ENCODE peak calls at places on chromosome 1, in ten cellular contexts. S is uterus, N is neuronal stem cell, M is fibroblast of lung, H is body of pancreas, Y is heart left ventricle, U is breast epithelium, D is PC-9, Z is ovary, B is RWPE1. W is an unnamed sample.

GRCh38 chr1:53617382-53618217 is 121.4 kb downstream of the GLIS1 start:
- DNase-seq in S (peak), N (no peak), M (peak), H (no peak), Y (no peak), U (peak), D (no peak), Z (no peak), B (no peak), W (no peak)

GRCh38 chr1:177926201-177926600 is 43.7 kb downstream of the SEC16B start:
- DNase-seq in S (no peak), N (no peak), M (peak), H (no peak), Y (no peak), U (no peak), D (no peak), Z (no peak), B (no peak), W (no peak)

GRCh38 chr1:161098161-161099068 is at the start of gene KLHDC9:
- DNase-seq in S (peak), N (peak), M (peak), H (peak), Y (peak), U (peak), D (peak), Z (peak), B (peak), W (no peak)

GRCh38 chr1:179888071-179888470 is 6.0 kb downstream of the TOR1AIP1 start:
- DNase-seq in S (no peak), N (no peak), M (no peak), H (no peak), Y (no peak), U (no peak), D (no peak), Z (no peak), B (no peak), W (no peak)

GRCh38 chr1:204288061-204288588 is 71.6 kb downstream of the PLEKHA6 start:
- DNase-seq in S (peak), N (no peak), M (peak), H (peak), Y (peak), U (peak), D (peak), Z (peak), B (peak), W (peak)

GRCh38 chr1:9557624-9558023 is 18.4 kb downstream of the SLC25A33 start:
- DNase-seq in S (no peak), N (no peak), M (no peak), H (no peak), Y (no peak), U (no peak), D (no peak), Z (no peak), B (no peak), W (no peak)

GRCh38 chr1:63112155-63112914 is 210.0 kb upstream of the FOXD3 start:
- DNase-seq in S (no peak), N (no peak), M (peak), H (peak), Y (no peak), U (no peak), D (no peak), Z (no peak), B (peak), W (peak)

GRCh38 chr1:247268390-247269045 is 12.6 kb downstream of the VN1R5 start:
- DNase-seq in S (no peak), N (no peak), M (peak), H (no peak), Y (no peak), U (no peak), D (no peak), Z (no peak), B (no peak), W (no peak)

GRCh38 chr1:199948587-199949280 is 78.8 kb upstream of the NR5A2 start:
- DNase-seq in S (no peak), N (no peak), M (peak), H (no peak), Y (no peak), U (no peak), D (no peak), Z (no peak), B (peak), W (peak)

GRCh38 chr1:6614953-6615785 is 1.6 kb downstream of the PHF13 start:
- DNase-seq in S (no peak), N (no peak), M (no peak), H (no peak), Y (no peak), U (no peak), D (no peak), Z (no peak), B (peak), W (no peak)
- H3K27ac ChIP-seq in S (peak), N (peak), M (peak), H (peak), Y (peak), U (peak), D (no peak), Z (peak), B (peak), W (peak)

DNA sequence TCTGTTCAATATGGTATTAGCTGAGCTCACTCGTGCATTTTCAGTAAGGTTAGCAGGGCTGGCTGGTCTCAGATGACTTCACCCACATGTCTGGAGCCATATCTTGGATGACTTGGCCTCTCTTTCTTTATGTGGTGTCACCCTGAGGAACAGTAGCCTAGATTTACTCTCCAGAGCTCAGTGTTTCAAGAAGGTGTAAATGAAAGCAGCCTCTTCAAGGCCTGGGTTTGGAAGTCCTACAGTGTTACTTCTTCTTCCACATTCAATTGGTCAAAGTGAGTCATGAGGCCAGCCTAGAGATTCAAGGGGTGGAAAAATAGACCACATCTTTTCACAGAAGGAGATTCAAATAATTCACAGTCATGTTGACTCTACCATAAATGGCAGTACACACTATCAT is 12.2 kb downstream of the VCAM1 start:
- DNase-seq in S (no peak), N (no peak), M (no peak), H (no peak), Y (no peak), U (no peak), D (no peak), Z (no peak), B (no peak), W (no peak)
- H3K27ac ChIP-seq in S (no peak), N (no peak), M (no peak), H (no peak), Y (no peak), U (no peak), D (no peak), Z (no peak), B (no peak), W (no peak)

GRCh38 chr1:20931930-20932436 is 144.9 kb upstream of the HP1BP3 start:
- DNase-seq in S (no peak), N (no peak), M (no peak), H (no peak), Y (no peak), U (no peak), D (no peak), Z (no peak), B (no peak), W (no peak)

GRCh38 chr1:20932437-20932977 is 145.4 kb upstream of the HP1BP3 start:
- DNase-seq in S (no peak), N (no peak), M (no peak), H (no peak), Y (no peak), U (no peak), D (no peak), Z (no peak), B (no peak), W (no peak)

GRCh38 chr1:20936621-20937020 is 149.5 kb upstream of the HP1BP3 start:
- DNase-seq in S (no peak), N (no peak), M (no peak), H (no peak), Y (no peak), U (no peak), D (no peak), Z (no peak), B (no peak), W (no peak)

GRCh38 chr1:20936216-20936615 is 149.1 kb upstream of the HP1BP3 start:
- DNase-seq in S (no peak), N (no peak), M (peak), H (no peak), Y (no peak), U (no peak), D (no peak), Z (no peak), B (no peak), W (no peak)

DNA sequence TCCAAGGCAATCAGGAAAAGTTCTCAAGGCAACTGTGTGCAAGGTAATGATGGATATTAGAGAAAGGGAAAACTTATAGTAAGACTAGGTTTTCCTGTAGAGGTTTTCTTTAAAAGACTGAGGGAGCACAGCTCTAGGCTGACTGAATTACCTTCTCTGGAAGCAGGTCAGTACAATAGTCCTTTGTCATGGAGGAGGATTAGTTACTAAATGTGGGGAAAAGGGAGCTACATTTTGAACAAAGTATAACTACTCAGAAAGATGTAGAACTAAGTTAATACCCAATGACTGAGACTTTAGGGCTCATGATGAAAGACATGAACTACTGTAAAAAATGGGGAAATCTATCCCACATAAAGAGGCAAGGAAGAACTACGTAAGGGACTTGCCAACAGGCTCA is 148.6 kb upstream of the HP1BP3 start:
- DNase-seq in S (no peak), N (no peak), M (no peak), H (no peak), Y (no peak), U (no peak), D (no peak), Z (no peak), B (no peak), W (no peak)
- H3K27ac ChIP-seq in S (no peak), N (peak), M (no peak), H (no peak), Y (no peak), U (no peak), D (no peak), Z (no peak), B (no peak), W (no peak)

DNA sequence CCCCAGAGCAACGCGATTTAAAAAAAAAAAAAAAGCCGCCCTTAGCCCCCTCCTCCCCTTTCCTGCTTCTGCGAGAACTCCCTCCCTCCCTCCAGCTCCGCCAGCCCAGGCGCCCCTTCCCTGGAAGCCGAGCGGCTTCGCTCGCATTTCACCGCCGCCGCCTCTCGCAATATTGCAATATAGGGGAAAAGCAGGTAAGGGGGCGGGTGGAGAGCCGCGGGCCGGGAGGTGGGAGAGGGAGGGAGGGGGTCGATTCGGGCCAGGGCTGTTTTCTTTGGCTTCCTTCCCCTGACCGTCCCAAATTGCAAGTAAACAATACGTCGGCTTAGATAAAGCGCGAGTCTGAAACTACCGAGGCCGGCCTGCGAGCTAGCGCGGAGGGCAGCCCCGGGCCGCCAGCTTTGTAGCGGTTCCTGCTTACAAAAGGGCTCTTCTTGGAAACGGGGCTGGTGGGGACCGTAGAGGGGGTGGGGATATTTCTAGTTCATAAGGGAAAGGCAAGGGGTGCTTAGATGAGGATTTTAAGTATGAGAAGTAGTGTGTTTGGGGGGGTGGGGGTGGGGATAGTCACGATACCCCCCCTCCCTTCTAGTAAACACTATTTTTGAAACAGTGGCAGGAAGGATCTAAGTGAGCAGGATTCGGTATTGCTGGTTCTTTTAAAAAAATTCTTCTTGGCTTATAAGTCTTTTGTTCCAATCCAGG is 523 bp downstream of the LMO4 start:
- DNase-seq in S (peak), N (no peak), M (peak), H (peak), Y (peak), U (no peak), D (peak), Z (peak), B (peak), W (no peak)
- H3K27ac ChIP-seq in S (peak), N (peak), M (peak), H (peak), Y (peak), U (peak), D (peak), Z (peak), B (peak), W (peak)

GRCh38 chr1:68974447-68974846 is 477.6 kb upstream of the DEPDC1 start:
- DNase-seq in S (no peak), N (no peak), M (no peak), H (no peak), Y (no peak), U (no peak), D (no peak), Z (no peak), B (no peak), W (no peak)

GRCh38 chr1:68973459-68974244 is 476.8 kb upstream of the DEPDC1 start:
- DNase-seq in S (no peak), N (no peak), M (peak), H (no peak), Y (no peak), U (no peak), D (no peak), Z (no peak), B (peak), W (no peak)

GRCh38 chr1:68975534-68975933 is 478.7 kb upstream of the DEPDC1 start:
- DNase-seq in S (no peak), N (peak), M (peak), H (no peak), Y (no peak), U (no peak), D (peak), Z (no peak), B (no peak), W (no peak)

GRCh38 chr1:68969430-68969829 is 472.5 kb upstream of the DEPDC1 start:
- DNase-seq in S (no peak), N (no peak), M (peak), H (no peak), Y (no peak), U (no peak), D (no peak), Z (no peak), B (no peak), W (no peak)

DNA sequence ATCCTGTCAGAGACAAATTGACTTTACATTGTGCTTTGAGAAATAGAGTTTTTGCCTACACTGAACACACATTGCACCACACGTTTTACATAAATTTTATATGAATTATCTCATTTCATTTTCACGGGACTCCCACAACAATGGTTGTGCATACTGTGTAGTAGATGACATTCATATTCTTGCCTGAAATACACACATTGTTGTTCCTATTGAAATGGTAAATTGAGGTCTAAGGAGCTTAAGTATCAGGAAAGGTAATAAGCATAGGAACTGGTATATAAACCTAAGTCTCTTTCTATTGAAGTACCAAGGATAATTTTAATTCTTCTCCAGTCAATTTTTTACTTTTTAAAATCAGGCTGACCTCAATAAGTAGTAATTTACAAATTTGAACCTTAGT is 473.7 kb upstream of the DEPDC1 start:
- DNase-seq in S (no peak), N (no peak), M (no peak), H (no peak), Y (no peak), U (no peak), D (no peak), Z (no peak), B (no peak), W (no peak)
- H3K27ac ChIP-seq in S (no peak), N (no peak), M (no peak), H (no peak), Y (no peak), U (no peak), D (no peak), Z (no peak), B (no peak), W (no peak)

DNA sequence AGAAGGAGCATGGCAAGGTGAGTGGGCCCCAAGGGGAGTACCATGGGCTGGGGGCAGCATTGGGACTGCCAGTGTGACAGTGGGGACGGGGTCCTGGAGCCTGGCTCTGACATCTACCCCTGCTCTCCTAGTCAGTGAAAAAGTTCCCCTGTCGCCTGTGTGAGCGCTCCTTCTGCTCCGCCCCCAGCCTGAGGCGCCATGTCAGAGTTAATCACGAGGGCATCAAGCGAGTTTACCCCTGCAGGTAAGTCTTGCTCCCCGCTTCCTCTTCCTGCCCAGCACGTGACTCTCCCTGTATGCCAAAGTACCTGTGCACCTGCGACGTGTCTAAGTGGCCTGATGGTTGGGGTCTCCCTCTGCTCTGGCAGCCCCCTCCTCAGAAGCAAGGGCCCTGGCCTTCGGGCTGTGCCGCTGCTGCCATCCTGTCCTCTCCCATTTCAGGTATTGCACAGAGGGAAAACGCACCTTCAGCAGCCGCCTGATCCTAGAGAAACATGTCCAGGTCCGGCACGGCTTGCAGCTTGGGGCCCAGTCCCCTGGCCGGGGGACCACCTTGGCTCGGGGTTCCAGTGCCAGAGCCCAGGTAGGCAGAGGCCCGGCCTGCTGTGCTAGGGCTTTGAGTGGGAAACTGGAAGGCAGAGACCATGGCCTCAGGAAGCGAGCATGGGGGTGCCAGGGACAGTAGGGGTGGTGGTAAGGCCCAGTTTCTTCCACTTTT is 8.1 kb downstream of the ZNF687 start:
- DNase-seq in S (no peak), N (no peak), M (no peak), H (no peak), Y (no peak), U (no peak), D (no peak), Z (no peak), B (no peak), W (no peak)
- H3K27ac ChIP-seq in S (no peak), N (no peak), M (no peak), H (no peak), Y (no peak), U (no peak), D (no peak), Z (no peak), B (peak), W (no peak)

GRCh38 chr1:28115267-28115666 is 26.9 kb upstream of the EYA3 start:
- DNase-seq in S (no peak), N (no peak), M (peak), H (peak), Y (no peak), U (no peak), D (no peak), Z (no peak), B (no peak), W (no peak)
- H3K27ac ChIP-seq in S (no peak), N (no peak), M (no peak), H (no peak), Y (no peak), U (no peak), D (peak), Z (no peak), B (no peak), W (no peak)

GRCh38 chr1:12408662-12409061 is 178.8 kb downstream of the VPS13D start:
- DNase-seq in S (no peak), N (no peak), M (no peak), H (no peak), Y (no peak), U (no peak), D (no peak), Z (no peak), B (no peak), W (no peak)
- H3K27ac ChIP-seq in S (no peak), N (no peak), M (no peak), H (no peak), Y (no peak), U (peak), D (no peak), Z (no peak), B (no peak), W (no peak)